ENCODE peak calls at places on chromosomes 12 and 14, in nine cellular contexts. One of them, this sample, is unnamed.

GRCh38 chr14:73945159-73945670 is 4.7 kb downstream of the FAM161B start:
- DNase-seq in GM12878: no peak
- DNase-seq in AG10803: no peak
- DNase-seq in cardiac muscle cell: no peak
- DNase-seq in prostate gland: peak; percentile 50
- DNase-seq in tibial artery: no peak
- DNase-seq in left ventricle myocardium inferior: no peak
- DNase-seq in GM20000: no peak
- DNase-seq in colonic mucosa: peak; percentile 66
- DNase-seq in this sample: no peak

GRCh38 chr12:109988274-109988673 is 7.9 kb downstream of the GIT2 start:
- DNase-seq in GM12878: no peak
- DNase-seq in AG10803: no peak
- DNase-seq in cardiac muscle cell: no peak
- DNase-seq in prostate gland: no peak
- DNase-seq in tibial artery: no peak
- DNase-seq in left ventricle myocardium inferior: no peak
- DNase-seq in GM20000: no peak
- DNase-seq in colonic mucosa: no peak
- DNase-seq in this sample: no peak

GRCh38 chr14:95043314-95043713 is 114.0 kb downstream of the DICER1 start:
- DNase-seq in GM12878: no peak
- DNase-seq in AG10803: no peak
- DNase-seq in cardiac muscle cell: no peak
- DNase-seq in prostate gland: no peak
- DNase-seq in tibial artery: peak; percentile 34
- DNase-seq in left ventricle myocardium inferior: no peak
- DNase-seq in GM20000: no peak
- DNase-seq in colonic mucosa: no peak
- DNase-seq in this sample: no peak

GRCh38 chr14:99215277-99215676 is 56.7 kb downstream of the BCL11B start:
- DNase-seq in GM12878: no peak
- DNase-seq in AG10803: peak; percentile 96
- DNase-seq in cardiac muscle cell: no peak
- DNase-seq in prostate gland: no peak
- DNase-seq in tibial artery: no peak
- DNase-seq in left ventricle myocardium inferior: no peak
- DNase-seq in GM20000: no peak
- DNase-seq in colonic mucosa: no peak
- DNase-seq in this sample: no peak

GRCh38 chr12:128994869-128995268 is 141.6 kb downstream of the GLT1D1 start:
- DNase-seq in GM12878: no peak
- DNase-seq in AG10803: no peak
- DNase-seq in cardiac muscle cell: no peak
- DNase-seq in prostate gland: no peak
- DNase-seq in tibial artery: no peak
- DNase-seq in left ventricle myocardium inferior: no peak
- DNase-seq in GM20000: no peak
- DNase-seq in colonic mucosa: no peak
- DNase-seq in this sample: no peak

GRCh38 chr12:6952860-6953416 is 1.8 kb downstream of the PTPN6 start:
- DNase-seq in GM12878: no peak
- DNase-seq in AG10803: no peak
- DNase-seq in cardiac muscle cell: no peak
- DNase-seq in prostate gland: no peak
- DNase-seq in tibial artery: no peak
- DNase-seq in left ventricle myocardium inferior: peak; percentile 14
- DNase-seq in GM20000: no peak
- DNase-seq in colonic mucosa: no peak
- DNase-seq in this sample: no peak

GRCh38 chr12:1935700-1936378 is 17.4 kb upstream of the CACNA2D4 start:
- DNase-seq in GM12878: no peak
- DNase-seq in AG10803: no peak
- DNase-seq in cardiac muscle cell: no peak
- DNase-seq in prostate gland: no peak
- DNase-seq in tibial artery: peak; percentile 94
- DNase-seq in left ventricle myocardium inferior: no peak
- DNase-seq in GM20000: no peak
- DNase-seq in colonic mucosa: peak; percentile 59
- DNase-seq in this sample: no peak

GRCh38 chr12:68765696-68766095 is 19.7 kb downstream of the SLC35E3 start:
- DNase-seq in GM12878: no peak
- DNase-seq in AG10803: no peak
- DNase-seq in cardiac muscle cell: no peak
- DNase-seq in prostate gland: no peak
- DNase-seq in tibial artery: no peak
- DNase-seq in left ventricle myocardium inferior: no peak
- DNase-seq in GM20000: no peak
- DNase-seq in colonic mucosa: no peak
- DNase-seq in this sample: no peak

GRCh38 chr12:89244536-89244935 is 107.8 kb downstream of the DUSP6 start:
- DNase-seq in GM12878: no peak
- DNase-seq in AG10803: peak; percentile 73
- DNase-seq in cardiac muscle cell: no peak
- DNase-seq in prostate gland: no peak
- DNase-seq in tibial artery: no peak
- DNase-seq in left ventricle myocardium inferior: no peak
- DNase-seq in GM20000: no peak
- DNase-seq in colonic mucosa: no peak
- DNase-seq in this sample: peak; percentile 4

GRCh38 chr12:64323476-64324225 is 66.9 kb downstream of the C12orf56 start:
- DNase-seq in GM12878: no peak
- DNase-seq in AG10803: peak; percentile 28
- DNase-seq in cardiac muscle cell: no peak
- DNase-seq in prostate gland: no peak
- DNase-seq in tibial artery: no peak
- DNase-seq in left ventricle myocardium inferior: no peak
- DNase-seq in GM20000: no peak
- DNase-seq in colonic mucosa: no peak
- DNase-seq in this sample: no peak

GRCh38 chr12:64323006-64323405 is 67.6 kb downstream of the C12orf56 start:
- DNase-seq in GM12878: no peak
- DNase-seq in AG10803: no peak
- DNase-seq in cardiac muscle cell: no peak
- DNase-seq in prostate gland: no peak
- DNase-seq in tibial artery: no peak
- DNase-seq in left ventricle myocardium inferior: no peak
- DNase-seq in GM20000: no peak
- DNase-seq in colonic mucosa: no peak
- DNase-seq in this sample: no peak

GRCh38 chr12:64320611-64321010 is 69.9 kb downstream of the C12orf56 start:
- DNase-seq in GM12878: no peak
- DNase-seq in AG10803: no peak
- DNase-seq in cardiac muscle cell: no peak
- DNase-seq in prostate gland: no peak
- DNase-seq in tibial artery: no peak
- DNase-seq in left ventricle myocardium inferior: no peak
- DNase-seq in GM20000: no peak
- DNase-seq in colonic mucosa: no peak
- DNase-seq in this sample: no peak

DNA sequence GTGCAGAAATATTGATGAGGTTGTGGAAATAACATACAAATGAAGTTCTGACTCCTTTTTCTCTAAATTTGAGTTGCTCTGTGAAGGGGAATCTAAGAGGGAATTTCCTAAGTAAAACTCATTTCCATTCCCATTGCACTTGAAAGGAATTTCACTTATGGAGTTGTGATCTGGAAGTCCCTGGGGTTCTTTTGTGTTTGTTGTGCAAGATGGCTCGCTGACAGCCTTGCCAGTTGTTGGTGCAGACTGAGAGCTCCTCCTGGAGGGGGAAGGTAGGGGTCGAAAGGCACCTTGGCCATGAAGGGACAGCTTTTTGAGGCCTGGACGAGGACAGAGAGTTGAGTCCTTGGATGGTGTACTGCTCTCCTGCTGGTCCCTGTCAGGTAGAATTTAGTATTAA is 72.0 kb downstream of the C12orf56 start:
- DNase-seq in GM12878: no peak
- DNase-seq in AG10803: peak; percentile 51
- DNase-seq in cardiac muscle cell: no peak
- DNase-seq in prostate gland: no peak
- DNase-seq in tibial artery: no peak
- DNase-seq in left ventricle myocardium inferior: no peak
- DNase-seq in GM20000: peak; percentile 20
- DNase-seq in colonic mucosa: no peak
- DNase-seq in this sample: peak; percentile 21
- TF ChIP-seq CTCF in GM12878: peak; percentile 52
- TF ChIP-seq CTCF in AG10803: no peak
- TF ChIP-seq CTCF in cardiac muscle cell: peak; percentile 32
- TF ChIP-seq CTCF in prostate gland: no peak
- TF ChIP-seq CTCF in tibial artery: no peak
- TF ChIP-seq CTCF in left ventricle myocardium inferior: no peak
- TF ChIP-seq CTCF in GM20000: no peak
- TF ChIP-seq CTCF in colonic mucosa: no peak
- TF ChIP-seq CTCF in this sample: no peak

DNA sequence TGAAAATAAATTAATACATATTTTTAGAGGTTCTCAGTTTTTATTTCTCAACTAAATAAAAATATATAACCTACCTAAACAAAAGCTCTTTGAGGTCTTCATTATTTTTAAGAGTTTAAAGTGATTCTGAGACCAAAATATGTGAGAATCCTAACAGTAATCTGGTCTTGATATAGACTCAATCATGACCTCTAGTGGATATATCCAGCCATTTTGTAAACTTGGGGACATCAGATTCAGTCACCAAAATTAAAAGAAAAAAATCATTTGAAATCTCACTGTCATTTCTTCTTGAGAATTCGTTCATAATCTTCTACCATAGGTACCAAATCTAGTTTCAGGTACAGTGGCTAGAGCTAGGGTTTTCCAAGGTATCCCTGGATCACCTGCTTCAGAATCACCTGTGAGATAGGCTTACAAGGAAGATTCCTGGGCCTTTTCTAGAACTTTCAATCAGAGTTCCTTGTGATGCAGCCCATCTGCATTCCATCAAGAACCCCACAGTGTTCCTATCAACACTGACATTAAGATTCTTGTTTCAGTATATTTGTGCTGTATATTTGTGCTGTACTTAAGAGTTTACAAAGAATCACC is 214.9 kb downstream of the ADAMTS20 start:
- DNase-seq in GM12878: no peak
- DNase-seq in AG10803: peak; percentile 34
- DNase-seq in cardiac muscle cell: peak; percentile 42
- DNase-seq in prostate gland: no peak
- DNase-seq in tibial artery: no peak
- DNase-seq in left ventricle myocardium inferior: no peak
- DNase-seq in GM20000: peak; percentile 17
- DNase-seq in colonic mucosa: no peak
- DNase-seq in this sample: no peak
- TF ChIP-seq CTCF in GM12878: peak; percentile 41
- TF ChIP-seq CTCF in AG10803: peak; percentile 61
- TF ChIP-seq CTCF in cardiac muscle cell: peak; percentile 54
- TF ChIP-seq CTCF in prostate gland: no peak
- TF ChIP-seq CTCF in tibial artery: peak; percentile 24
- TF ChIP-seq CTCF in left ventricle myocardium inferior: peak; percentile 60
- TF ChIP-seq CTCF in GM20000: no peak
- TF ChIP-seq CTCF in colonic mucosa: no peak
- TF ChIP-seq CTCF in this sample: peak; percentile 50

DNA sequence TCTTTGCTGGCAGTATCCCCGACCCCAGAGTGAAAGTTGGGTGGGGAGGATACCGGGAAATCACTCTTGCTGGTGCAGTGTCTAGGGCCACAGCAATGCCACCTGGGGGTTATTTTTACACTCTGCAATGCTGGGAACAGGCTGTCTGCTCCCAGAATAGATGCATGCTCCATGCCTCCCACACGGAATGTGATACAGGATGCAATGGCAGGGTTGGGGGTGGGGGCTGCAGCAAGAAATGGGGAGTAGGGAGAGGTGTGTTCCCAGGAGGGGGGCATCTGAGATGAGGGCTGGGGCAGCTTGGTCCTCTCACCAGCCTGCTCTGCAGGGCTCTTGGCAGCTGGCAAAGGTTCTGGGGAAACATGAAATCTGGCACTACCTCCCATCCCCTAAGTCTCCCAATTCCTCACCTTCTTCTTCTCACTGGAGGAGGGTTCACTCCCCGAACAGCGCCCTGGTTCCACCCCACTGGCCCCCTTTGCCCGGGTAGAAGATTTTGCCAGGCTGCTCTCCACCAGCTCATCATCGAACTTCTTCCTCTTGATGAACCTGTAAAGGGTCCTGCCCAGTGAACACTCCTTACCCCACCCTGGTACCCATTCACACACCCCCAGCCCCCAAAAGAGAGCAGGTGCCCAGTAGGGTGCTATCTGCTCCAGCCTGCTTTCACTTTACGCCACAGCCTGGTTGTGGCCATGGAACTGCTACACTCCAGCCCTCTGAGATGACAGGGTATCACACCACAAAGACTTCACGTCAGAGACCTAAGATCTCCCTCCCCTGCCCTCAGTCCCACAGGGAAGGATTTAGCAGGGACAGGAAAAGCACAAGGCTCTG is 2.6 kb downstream of the MCRS1 start:
- DNase-seq in GM12878: no peak
- DNase-seq in AG10803: no peak
- DNase-seq in cardiac muscle cell: peak; percentile 21
- DNase-seq in prostate gland: no peak
- DNase-seq in tibial artery: peak; percentile 24
- DNase-seq in left ventricle myocardium inferior: peak; percentile 49
- DNase-seq in GM20000: no peak
- DNase-seq in colonic mucosa: no peak
- DNase-seq in this sample: no peak
- TF ChIP-seq CTCF in GM12878: no peak
- TF ChIP-seq CTCF in AG10803: no peak
- TF ChIP-seq CTCF in cardiac muscle cell: no peak
- TF ChIP-seq CTCF in prostate gland: no peak
- TF ChIP-seq CTCF in tibial artery: no peak
- TF ChIP-seq CTCF in left ventricle myocardium inferior: peak; percentile 10
- TF ChIP-seq CTCF in GM20000: no peak
- TF ChIP-seq CTCF in colonic mucosa: no peak
- TF ChIP-seq CTCF in this sample: no peak

GRCh38 chr14:53399057-53399456 is 245.9 kb upstream of the DDHD1 start:
- DNase-seq in GM12878: no peak
- DNase-seq in AG10803: peak; percentile 62
- DNase-seq in cardiac muscle cell: no peak
- DNase-seq in prostate gland: no peak
- DNase-seq in tibial artery: no peak
- DNase-seq in left ventricle myocardium inferior: no peak
- DNase-seq in GM20000: no peak
- DNase-seq in colonic mucosa: no peak
- DNase-seq in this sample: no peak
- TF ChIP-seq CTCF in GM12878: no peak
- TF ChIP-seq CTCF in AG10803: peak; percentile 36
- TF ChIP-seq CTCF in cardiac muscle cell: no peak
- TF ChIP-seq CTCF in prostate gland: no peak
- TF ChIP-seq CTCF in tibial artery: no peak
- TF ChIP-seq CTCF in left ventricle myocardium inferior: no peak
- TF ChIP-seq CTCF in GM20000: no peak
- TF ChIP-seq CTCF in colonic mucosa: no peak
- TF ChIP-seq CTCF in this sample: no peak

This sample was measured in GM13977.